ENCODE peak calls at places on chromosome 12, in four cellular contexts. K is HT-29, P is HCT116, S is H9. N is an unnamed sample.

GRCh38 chr12:132414634-132415340 is 75.2 kb upstream of the FBRSL1 start:
- DNase-seq in K (peak; percentile 87), P (peak; percentile 65), S (peak; percentile 89), N (peak; percentile 76)

GRCh38 chr12:116959198-116959460 is 48.4 kb downstream of the FBXW8 start:
- DNase-seq in K (no peak), P (no peak), S (no peak), N (no peak)

GRCh38 chr12:86929962-86930361 is 673.8 kb upstream of the MGAT4C start:
- DNase-seq in K (no peak), P (no peak), S (no peak), N (no peak)

GRCh38 chr12:25482637-25483036 is 70.4 kb downstream of the LMNTD1 start:
- DNase-seq in K (no peak), P (no peak), S (no peak), N (peak; percentile 44)

GRCh38 chr12:29611906-29612305 is 114.4 kb upstream of the OVCH1 start:
- DNase-seq in K (peak; percentile 14), P (no peak), S (no peak), N (no peak)

GRCh38 chr12:119710374-119710773 is 42.4 kb downstream of the PRKAB1 start:
- DNase-seq in K (no peak), P (no peak), S (no peak), N (no peak)

GRCh38 chr12:10689146-10689545 is 15.3 kb upstream of the STYK1 start:
- DNase-seq in K (no peak), P (no peak), S (no peak), N (no peak)

GRCh38 chr12:84653482-84653881 is 259.1 kb downstream of the SLC6A15 start:
- DNase-seq in K (no peak), P (no peak), S (no peak), N (no peak)

GRCh38 chr12:113860950-113861349 is 105.2 kb downstream of the RBM19 start:
- DNase-seq in K (no peak), P (no peak), S (peak; percentile 44), N (no peak)

GRCh38 chr12:2318286-2318685 is 265.5 kb downstream of the CACNA1C start:
- DNase-seq in K (no peak), P (no peak), S (no peak), N (no peak)

GRCh38 chr12:122793685-122794106 is 19.3 kb downstream of the CCDC62 start:
- DNase-seq in K (peak; percentile 65), P (peak; percentile 52), S (no peak), N (peak; percentile 64)